ENCODE peak calls at places on chromosomes 12 and 14, in four cellular contexts. O is aorta, G is HCT116, I is right lobe of liver. S is an unnamed sample.

GRCh38 chr14:54942913-54943312 is 40.3 kb upstream of the GCH1 start:
- ATAC-seq in O (no peak), G (no peak), I (no peak), S (no peak)

GRCh38 chr14:73998736-73999135 is 20.4 kb downstream of the ENTPD5 start:
- ATAC-seq in O (no peak), G (no peak), I (peak), S (no peak)

GRCh38 chr12:76883826-76884225 is 5.0 kb upstream of the CSRP2 start:
- ATAC-seq in G (no peak), I (no peak), O (no peak), S (no peak)

GRCh38 chr12:123602651-123603195 is 824 bp downstream of the DDX55 start:
- ATAC-seq in O (no peak), I (no peak), G (no peak), S (no peak)

GRCh38 chr12:95970905-95971304 is 25.2 kb downstream of the HAL start:
- ATAC-seq in I (peak), G (no peak), O (no peak), S (no peak)

GRCh38 chr14:34365309-34365915 is 96.6 kb downstream of the SPTSSA start:
- ATAC-seq in G (peak), O (no peak), I (peak), S (no peak)

GRCh38 chr12:108640802-108641445 is 7.2 kb upstream of the SELPLG start:
- ATAC-seq in I (no peak), O (no peak), G (peak), S (no peak)

GRCh38 chr14:93049295-93049694 is 66.4 kb downstream of the ITPK1 start:
- ATAC-seq in O (no peak), G (no peak), I (no peak), S (no peak)

GRCh38 chr12:64618953-64619590 is 8.8 kb downstream of the RASSF3 start:
- ATAC-seq in G (no peak), O (peak), I (peak), S (peak)

GRCh38 chr12:131072446-131073230 is 118.9 kb downstream of the ADGRD1 start:
- ATAC-seq in O (no peak), I (no peak), G (no peak), S (no peak)

GRCh38 chr14:51676549-51676948 is 24.8 kb downstream of the FRMD6 start:
- ATAC-seq in I (no peak), G (no peak), O (no peak), S (peak)

GRCh38 chr14:50943261-50943942 is 881 bp downstream of the PYGL start:
- ATAC-seq in G (peak), I (peak), O (peak), S (no peak)

GRCh38 chr12:94615284-94616216 is 34.8 kb downstream of the TMCC3 start:
- ATAC-seq in I (peak), O (no peak), G (peak), S (peak)

GRCh38 chr14:52876806-52877205 is 74.0 kb downstream of the FERMT2 start:
- ATAC-seq in G (no peak), I (no peak), O (no peak), S (no peak)

GRCh38 chr12:131642101-131642540 is 68.8 kb upstream of the SFSWAP start:
- ATAC-seq in G (peak), I (no peak), O (no peak), S (peak)

GRCh38 chr14:55045087-55045486 is 6.4 kb upstream of the MAPK1IP1L start:
- ATAC-seq in I (no peak), G (no peak), O (no peak), S (no peak)

GRCh38 chr14:91299483-91300115 is 55.1 kb upstream of the GPR68 start:
- ATAC-seq in O (no peak), G (no peak), I (no peak), S (peak)

GRCh38 chr12:10409387-10409786 is at the start of gene KLRC4:
- ATAC-seq in O (no peak), I (no peak), G (peak), S (no peak)

GRCh38 chr12:131089526-131090253 is 136.0 kb downstream of the ADGRD1 start:
- ATAC-seq in G (no peak), O (no peak), I (no peak), S (no peak)

GRCh38 chr12:122641976-122642375 is 61.2 kb downstream of the HCAR2 start:
- ATAC-seq in I (no peak), G (no peak), O (no peak), S (no peak)

GRCh38 chr14:31229638-31230229 is 22.1 kb upstream of the HECTD1 start:
- ATAC-seq in O (peak), G (peak), I (peak), S (no peak)

GRCh38 chr12:100243137-100243536 is 23.7 kb downstream of the DEPDC4 start:
- ATAC-seq in I (no peak), O (no peak), G (no peak), S (no peak)

GRCh38 chr12:47111392-47111778 is 31.6 kb upstream of the AMIGO2 start:
- ATAC-seq in O (no peak), I (no peak), G (no peak), S (peak)

GRCh38 chr14:91241848-91242247 is 2.7 kb downstream of the GPR68 start:
- ATAC-seq in O (no peak), I (no peak), G (no peak), S (no peak)

GRCh38 chr12:51821423-51822260 is 26.9 kb downstream of the FIGNL2 start:
- ATAC-seq in I (no peak), O (no peak), G (peak), S (peak)

GRCh38 chr12:96424601-96425000 is 24.4 kb upstream of the CDK17 start:
- ATAC-seq in I (no peak), O (no peak), G (no peak), S (no peak)

GRCh38 chr14:72154645-72155378 is 222.6 kb downstream of the RGS6 start:
- ATAC-seq in I (no peak), G (no peak), O (no peak), S (peak)

GRCh38 chr12:90021729-90022249 is 313.2 kb upstream of the ATP2B1 start:
- ATAC-seq in I (no peak), G (no peak), O (no peak), S (no peak)

GRCh38 chr12:58074259-58074658 is 132.9 kb downstream of the ATP23 start:
- ATAC-seq in G (no peak), I (no peak), O (no peak), S (no peak)

S was measured in activated T-helper 17 cell treated with anti-CD3 and anti-CD28 coated beads, Interleukin-2, amount 50 U/mL, for 72 hours.